ENCODE peak calls at places on chromosome 4, in nine cellular contexts. U, F, I, P, V, N, O, C and H are unnamed samples.

GRCh38 chr4:2047781-2048581 is 11.1 kb upstream of the NAT8L start:
- DNase-seq in U (peak; percentile 40), F (no peak), I (peak; percentile 26), P (no peak), V (no peak), N (no peak), O (no peak), C (peak; percentile 50), H (no peak)

GRCh38 chr4:141713771-141714445 is 77.5 kb downstream of the IL15 start:
- DNase-seq in U (no peak), F (no peak), I (peak; percentile 63), P (peak; percentile 61), V (peak; percentile 42), N (no peak), O (peak; percentile 11), C (no peak), H (peak; percentile 53)

GRCh38 chr4:142202404-142203332 is 566.3 kb downstream of the IL15 start:
- DNase-seq in U (no peak), F (no peak), I (peak; percentile 54), P (no peak), V (no peak), N (no peak), O (no peak), C (no peak), H (no peak)

GRCh38 chr4:79917246-79917645 is 155.8 kb downstream of the ANTXR2 start:
- DNase-seq in U (no peak), F (peak; percentile 22), I (peak; percentile 89), P (peak; percentile 69), V (peak; percentile 75), N (peak; percentile 56), O (peak; percentile 23), C (no peak), H (peak; percentile 62)

GRCh38 chr4:120801171-120801758 is 121.3 kb downstream of the PRDM5 start:
- DNase-seq in U (no peak), F (no peak), I (no peak), P (peak; percentile 70), V (peak; percentile 80), N (peak; percentile 11), O (peak; percentile 25), C (no peak), H (peak; percentile 74)

GRCh38 chr4:102620697-102621497 is 119.7 kb downstream of the NFKB1 start:
- DNase-seq in U (no peak), F (peak; percentile 40), I (no peak), P (peak; percentile 80), V (peak; percentile 84), N (peak; percentile 74), O (peak; percentile 71), C (no peak), H (peak; percentile 74)

GRCh38 chr4:159655547-159655946 is 552.7 kb downstream of the RAPGEF2 start:
- DNase-seq in U (no peak), F (no peak), I (no peak), P (no peak), V (peak; percentile 58), N (no peak), O (no peak), C (no peak), H (peak; percentile 0)

GRCh38 chr4:85741421-85741820 is 266.5 kb downstream of the ARHGAP24 start:
- DNase-seq in U (no peak), F (no peak), I (no peak), P (no peak), V (no peak), N (no peak), O (no peak), C (no peak), H (no peak)

DNA sequence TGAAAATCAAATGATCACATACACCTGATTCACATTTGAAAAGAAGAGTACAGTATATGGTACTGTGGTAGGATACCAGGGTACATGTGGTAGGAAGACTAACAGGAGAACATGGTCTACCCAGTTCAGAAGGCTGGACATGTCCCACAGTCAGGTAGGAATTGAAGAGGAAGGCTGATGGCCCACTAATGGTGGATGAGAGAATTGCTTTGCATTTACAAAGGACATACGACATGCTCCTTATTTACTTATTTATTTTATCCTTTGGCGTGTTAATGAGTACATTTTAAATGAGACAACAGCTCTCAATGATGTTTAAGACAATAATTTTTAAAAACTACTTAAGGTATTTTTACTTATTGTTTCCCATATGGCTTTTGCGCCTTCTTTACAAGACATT is 106.7 kb upstream of the BMP2K start:
- DNase-seq in U (no peak), F (no peak), I (no peak), P (no peak), V (no peak), N (no peak), O (no peak), C (no peak), H (no peak)
- TF ChIP-seq CTCF in U (no peak), F (no peak), I (peak; percentile 76), P (no peak), V (peak; percentile 7), N (peak; percentile 14), O (peak; percentile 18), C (no peak), H (peak; percentile 15)

GRCh38 chr4:156138781-156139280 is 185.2 kb upstream of the CTSO start:
- DNase-seq in U (no peak), F (no peak), I (no peak), P (peak; percentile 31), V (no peak), N (no peak), O (no peak), C (no peak), H (no peak)

GRCh38 chr4:156132196-156132595 is 178.5 kb upstream of the CTSO start:
- DNase-seq in U (no peak), F (no peak), I (no peak), P (no peak), V (no peak), N (no peak), O (no peak), C (no peak), H (no peak)

GRCh38 chr4:156137971-156138581 is 184.4 kb upstream of the CTSO start:
- DNase-seq in U (no peak), F (no peak), I (no peak), P (no peak), V (no peak), N (no peak), O (no peak), C (no peak), H (no peak)
- H3K4me3 ChIP-seq in U (no peak overlapping the region), F (no peak overlapping the region), I (no peak overlapping the region), P (no peak overlapping the region), V (no peak overlapping the region), N (no peak overlapping the region), O (no peak overlapping the region), C (no peak overlapping the region), H (no peak overlapping the region)

DNA sequence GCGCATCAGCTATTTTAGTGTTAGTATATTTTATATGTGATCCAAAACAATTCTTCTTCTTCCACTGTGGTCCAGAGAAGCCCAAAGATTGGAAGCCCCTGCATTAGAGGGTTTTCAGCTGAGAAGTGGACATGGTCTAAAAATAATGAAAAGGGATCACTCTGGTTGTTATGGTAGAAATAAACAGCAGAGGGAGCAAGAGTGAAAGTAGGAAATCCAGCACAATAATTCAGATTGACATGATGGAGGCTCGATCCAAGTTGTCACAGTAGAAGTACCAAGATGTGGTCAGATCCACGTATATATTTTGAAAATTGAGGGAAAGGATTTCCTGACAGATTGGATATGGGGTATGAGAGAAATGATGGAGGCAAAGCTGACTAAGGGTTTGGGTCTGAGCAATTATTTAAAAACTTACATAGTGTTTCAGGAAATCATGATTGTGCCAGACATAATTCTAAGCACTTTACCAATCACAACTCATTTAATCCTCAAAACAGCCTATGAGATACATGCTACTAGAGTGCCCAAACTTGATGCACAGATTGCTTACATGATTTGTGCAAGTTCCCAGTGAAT is 17.0 kb upstream of the TMEM144 start:
- DNase-seq in U (no peak), F (no peak), I (no peak), P (peak; percentile 20), V (peak; percentile 52), N (peak; percentile 37), O (no peak), C (no peak), H (peak; percentile 35)
- TF ChIP-seq CTCF in U (peak; percentile 41), F (peak; percentile 63), I (peak; percentile 73), P (peak; percentile 64), V (peak; percentile 66), N (peak; percentile 44), O (peak; percentile 47), C (peak; percentile 63), H (peak; percentile 55)

GRCh38 chr4:75099321-75099720 is 166.4 kb downstream of the PARM1 start:
- DNase-seq in U (peak; percentile 79), F (no peak), I (no peak), P (no peak), V (no peak), N (no peak), O (no peak), C (no peak), H (no peak)
- H3K4me3 ChIP-seq in U (no peak overlapping the region), F (no peak overlapping the region), I (no peak overlapping the region), P (no peak overlapping the region), V (no peak overlapping the region), N (no peak overlapping the region), O (no peak overlapping the region), C (no peak overlapping the region), H (no peak overlapping the region)

GRCh38 chr4:145887241-145887964 is 51.2 kb downstream of the ZNF827 start:
- DNase-seq in U (no peak), F (no peak), I (peak; percentile 64), P (peak; percentile 84), V (peak; percentile 81), N (no peak), O (peak; percentile 62), C (no peak), H (peak; percentile 83)
- TF ChIP-seq CTCF in U (no peak), F (no peak), I (no peak), P (peak; percentile 28), V (no peak), N (no peak), O (peak; percentile 10), C (no peak), H (no peak)

DNA sequence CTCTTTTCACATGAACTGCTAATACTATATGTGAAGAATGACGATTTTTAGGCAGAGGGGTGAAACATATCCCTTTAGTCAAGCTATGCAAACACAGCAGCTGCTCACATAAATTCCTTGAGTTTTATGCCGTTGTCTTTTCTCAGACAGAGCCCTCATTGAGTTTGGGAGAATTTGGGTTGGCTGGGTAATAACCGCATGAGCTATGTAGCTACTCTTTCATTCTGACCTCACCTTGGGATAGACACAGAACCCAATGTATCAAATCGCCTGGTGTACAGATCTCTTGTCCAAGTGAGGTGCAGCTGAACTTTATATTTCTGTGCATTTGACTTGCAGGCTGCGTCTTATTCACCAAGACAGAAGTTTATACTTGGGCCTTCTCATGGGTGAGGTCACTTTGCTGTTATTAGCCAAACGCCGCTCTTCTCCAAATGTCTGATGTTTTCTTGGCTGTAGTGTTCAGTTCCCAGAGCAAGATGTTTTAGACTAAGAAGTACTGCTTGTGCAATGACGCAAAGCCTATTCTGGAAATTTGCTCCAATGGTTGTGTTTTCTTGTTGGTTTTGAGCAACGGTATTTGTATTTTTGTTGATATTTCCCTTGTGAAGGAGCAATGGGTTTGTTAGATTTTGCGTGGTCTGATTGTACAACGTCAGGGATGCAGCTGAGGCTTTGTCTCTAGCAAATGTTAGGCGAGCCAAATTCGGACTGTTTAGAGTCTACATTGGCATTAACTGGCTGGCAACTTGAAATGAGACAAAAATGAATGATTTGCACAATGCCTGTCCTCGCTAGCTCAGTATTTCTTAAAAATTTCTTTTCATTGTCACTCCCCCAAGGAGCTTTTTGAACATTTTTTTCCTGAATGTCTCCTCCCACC is 11.2 kb upstream of the SPARCL1 start:
- DNase-seq in U (no peak), F (no peak), I (no peak), P (peak; percentile 50), V (peak; percentile 84), N (no peak), O (no peak), C (no peak), H (peak; percentile 93)
- H3K4me3 ChIP-seq in U (no peak overlapping the region), F (no peak overlapping the region), I (no peak overlapping the region), P (no peak overlapping the region), V (no peak overlapping the region), N (no peak overlapping the region), O (no peak overlapping the region), C (no peak overlapping the region), H (no peak overlapping the region)